ENCODE peak calls at places on chromosomes 3 and 15, in six cellular contexts. J is K562, K is GM12892, Z is GM12878, U is H1, A is HepG2. T is an unnamed sample.
A peak's percentile ranks its signal among the peaks of the same experiment; 100 is the strongest.

GRCh38 chr3:99714146-99714545 is 75.8 kb downstream of the COL8A1 start:
- DNase-seq in J (no peak), K (no peak), Z (no peak), U (no peak), A (no peak), T (no peak)

GRCh38 chr15:98658831-98659699 is 10.7 kb downstream of the IGF1R start:
- DNase-seq in J (peak; percentile 48), K (no peak), Z (peak; percentile 11), U (no peak), A (peak; percentile 66), T (peak; percentile 37)

GRCh38 chr3:5016218-5017161 is 37.3 kb downstream of the BHLHE40 start:
- DNase-seq in J (peak; percentile 90), K (no peak), Z (no peak), U (no peak), A (peak; percentile 86), T (peak; percentile 38)

GRCh38 chr15:69451951-69452701 is 492 bp upstream of the RPLP1 start:
- DNase-seq in J (peak; percentile 51), K (no peak), Z (no peak), U (no peak), A (peak; percentile 92), T (no peak)

GRCh38 chr3:110265302-110265701 is 806.3 kb upstream of the NECTIN3 start:
- DNase-seq in J (no peak), K (no peak), Z (no peak), U (no peak), A (no peak), T (no peak)

GRCh38 chr15:93027413-93027812 is 61.6 kb downstream of the RGMA start:
- DNase-seq in J (no peak), K (no peak), Z (no peak), U (no peak), A (no peak), T (no peak)

GRCh38 chr3:190617185-190617584 is 103.3 kb downstream of the IL1RAP start:
- DNase-seq in J (no peak), K (no peak), Z (peak; percentile 25), U (no peak), A (peak; percentile 92), T (no peak)

GRCh38 chr15:68435966-68436365 is 4.0 kb upstream of the ITGA11 start:
- DNase-seq in J (no peak), K (no peak), Z (no peak), U (no peak), A (no peak), T (no peak)

GRCh38 chr3:115615001-115615447 is 8.3 kb upstream of the GAP43 start:
- DNase-seq in J (no peak), K (no peak), Z (no peak), U (no peak), A (peak; percentile 52), T (no peak)

GRCh38 chr3:129435367-129435766 is 4.4 kb downstream of the MBD4 start:
- DNase-seq in J (no peak), K (no peak), Z (no peak), U (no peak), A (no peak), T (no peak)

GRCh38 chr3:170128977-170129431 is 52.5 kb downstream of the PHC3 start:
- DNase-seq in J (peak; percentile 44), K (no peak), Z (no peak), U (no peak), A (no peak), T (no peak)

DNA sequence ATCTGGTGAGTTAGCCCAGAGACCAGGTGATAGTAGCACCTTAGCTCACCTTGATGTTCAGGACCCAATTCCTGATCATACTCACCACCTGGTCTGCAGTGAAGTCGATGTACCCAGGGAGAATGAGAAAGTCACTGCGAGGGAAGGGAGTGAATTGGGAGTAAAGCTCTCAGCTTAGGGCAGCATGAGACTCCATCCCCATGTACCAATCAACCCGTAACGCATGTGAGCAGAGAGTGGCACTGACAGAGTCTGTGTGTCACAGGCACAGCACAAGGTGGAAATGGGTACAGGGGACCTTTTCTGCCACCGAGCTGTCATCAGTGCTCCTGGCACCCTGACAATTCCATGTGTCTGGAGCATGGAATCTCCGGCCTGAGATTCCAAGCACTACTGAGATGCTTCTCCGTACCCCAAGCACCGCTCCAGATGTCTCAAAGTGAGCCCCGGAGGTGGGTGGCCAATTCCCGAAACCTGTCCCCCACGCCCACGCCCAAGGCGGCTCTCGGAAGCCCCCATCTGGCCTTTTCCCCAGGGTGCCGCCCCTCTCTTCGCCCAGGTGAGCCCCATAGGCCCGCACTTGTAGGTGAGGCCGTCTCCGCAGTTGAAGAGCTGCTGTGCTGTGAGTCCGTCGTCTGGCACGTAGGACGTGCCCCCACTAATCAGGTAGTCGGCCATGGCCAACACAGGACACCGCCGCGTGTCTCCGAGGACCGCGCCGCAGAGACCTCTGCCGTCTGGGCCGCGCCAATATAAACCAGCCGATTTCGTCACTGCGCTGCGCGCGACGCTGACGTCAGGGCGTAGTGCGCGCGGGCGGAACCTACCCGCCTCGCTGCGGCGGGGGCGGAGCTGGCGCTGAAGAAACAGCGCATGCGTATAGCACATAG is at the start of gene IMPDH2:
- DNase-seq in J (peak; percentile 85), K (peak; percentile 76), Z (peak; percentile 79), U (peak; percentile 79), A (peak; percentile 82), T (peak; percentile 70)
- TF ChIP-seq POLR2A in J (peak; percentile 98), K (peak; percentile 100), Z (no peak), U (peak; percentile 98), A (peak; percentile 99), T (peak; percentile 99)

GRCh38 chr15:40743921-40744809 is 10.9 kb downstream of the RMDN3 start:
- DNase-seq in J (no peak), K (no peak), Z (no peak), U (no peak), A (no peak), T (no peak)
- TF ChIP-seq TAF1 in J (no peak), K (no peak), Z (no peak), U (no peak), A (no peak), T (no peak)

GRCh38 chr15:64875641-64876223 is 34.0 kb downstream of the PLEKHO2 start:
- DNase-seq in J (no peak), K (no peak), Z (no peak), U (no peak), A (no peak), T (no peak)

GRCh38 chr15:64883097-64883581 is 28.6 kb upstream of the ANKDD1A start:
- DNase-seq in J (no peak), K (peak; percentile 45), Z (peak; percentile 83), U (no peak), A (no peak), T (peak; percentile 44)

GRCh38 chr15:64877435-64877834 is 34.3 kb upstream of the ANKDD1A start:
- DNase-seq in J (no peak), K (no peak), Z (no peak), U (no peak), A (no peak), T (no peak)

GRCh38 chr15:64874131-64874530 is 32.4 kb downstream of the PLEKHO2 start:
- DNase-seq in J (no peak), K (no peak), Z (no peak), U (no peak), A (no peak), T (no peak)

DNA sequence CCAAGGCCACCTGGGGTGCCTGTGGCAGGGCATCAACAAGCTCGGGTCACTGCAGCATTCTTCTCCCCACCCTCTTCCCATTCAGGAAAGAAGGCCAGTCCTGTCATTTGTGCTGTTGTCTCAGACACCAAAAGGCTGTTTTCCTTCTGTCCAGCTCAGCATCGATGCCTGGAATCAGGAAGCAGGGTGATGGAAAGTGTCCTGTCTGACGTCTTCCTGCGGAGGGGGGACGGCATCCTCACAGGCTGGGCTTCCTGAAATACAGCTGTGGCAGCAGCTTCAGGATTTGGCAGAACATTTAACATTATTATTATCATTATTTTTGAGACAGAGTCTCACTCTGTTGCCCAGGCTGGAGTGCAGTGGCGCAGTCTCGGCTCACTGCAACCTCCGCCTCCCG is 33.0 kb upstream of the ANKDD1A start:
- DNase-seq in J (no peak), K (no peak), Z (no peak), U (no peak), A (no peak), T (no peak)
- TF ChIP-seq POLR2AphosphoS5 in J (no peak), K (no peak), Z (no peak), U (no peak), A (no peak), T (no peak)

GRCh38 chr15:96153938-96154337 is 176.6 kb upstream of the NR2F2 start:
- DNase-seq in J (no peak), K (no peak), Z (no peak), U (no peak), A (no peak), T (no peak)
- TF ChIP-seq POLR2A in J (no peak), K (no peak), Z (no peak), U (no peak), A (no peak), T (no peak)

GRCh38 chr3:194327414-194328079 is 23.6 kb downstream of the CPN2 start:
- DNase-seq in J (no peak), K (no peak), Z (no peak), U (no peak), A (no peak), T (no peak)

GRCh38 chr3:194327030-194327413 is 24.1 kb downstream of the CPN2 start:
- DNase-seq in J (no peak), K (no peak), Z (no peak), U (no peak), A (no peak), T (no peak)

GRCh38 chr3:194324823-194325327 is 26.3 kb downstream of the CPN2 start:
- DNase-seq in J (no peak), K (no peak), Z (no peak), U (no peak), A (no peak), T (no peak)

GRCh38 chr3:194325424-194326165 is 25.5 kb downstream of the CPN2 start:
- DNase-seq in J (no peak), K (no peak), Z (no peak), U (no peak), A (no peak), T (no peak)

DNA sequence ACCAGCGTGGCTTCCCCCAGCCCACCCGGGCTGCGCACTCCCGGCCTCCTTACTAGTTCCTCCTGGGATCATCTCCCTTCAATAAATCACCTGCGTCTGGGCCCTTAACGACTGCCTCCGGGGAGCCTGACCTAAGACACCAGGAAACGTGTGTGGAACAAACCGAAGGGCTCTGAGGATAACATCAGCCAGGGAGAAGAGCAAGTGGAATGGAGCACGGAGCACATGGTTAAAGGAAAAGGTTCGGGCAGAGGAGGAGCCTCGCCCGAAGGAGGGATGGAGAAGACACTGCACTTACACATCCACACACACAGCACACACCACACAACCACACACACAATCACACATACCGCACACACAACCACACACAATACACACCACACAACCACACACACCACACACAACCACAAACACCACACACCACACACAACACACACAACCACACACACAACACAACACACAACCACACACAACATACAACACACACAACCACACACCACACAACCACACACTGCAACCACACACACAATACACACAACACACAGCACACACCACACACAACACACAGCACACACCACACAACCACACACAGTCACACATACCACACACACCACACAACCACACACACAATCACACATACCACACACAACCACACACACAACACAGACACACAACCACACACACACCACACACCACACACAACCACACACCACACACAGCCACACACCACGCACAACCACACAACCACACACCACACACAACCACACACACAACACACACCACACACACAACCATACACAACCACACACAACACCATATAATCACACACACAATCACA is 24.7 kb downstream of the CPN2 start:
- DNase-seq in J (peak; percentile 33), K (no peak), Z (no peak), U (no peak), A (no peak), T (no peak)
- TF ChIP-seq TAF1 in J (no peak), K (no peak), Z (no peak), U (no peak), A (no peak), T (no peak)